ENCODE peak calls at places on chromosomes 12 and 14, in five cellular contexts. T, H, U, P and N are unnamed samples.

GRCh38 chr14:89190779-89191513 is 226.1 kb downstream of the FOXN3 start:
- DNase-seq in T (no peak), H (no peak), U (no peak), P (peak; percentile 84), N (no peak)

GRCh38 chr12:2739832-2740641 is 54.7 kb upstream of the FKBP4 start:
- DNase-seq in T (no peak), H (peak; percentile 57), U (no peak), P (peak; percentile 46), N (no peak)

GRCh38 chr12:1473418-1473817 is 121.0 kb downstream of the FBXL14 start:
- DNase-seq in T (peak; percentile 22), H (no peak), U (no peak), P (no peak), N (peak; percentile 81)

GRCh38 chr12:46744256-46744655 is 81.5 kb downstream of the SLC38A4 start:
- DNase-seq in T (no peak), H (no peak), U (no peak), P (no peak), N (no peak)

GRCh38 chr12:38664661-38665269 is 240.6 kb downstream of the CPNE8 start:
- DNase-seq in T (no peak), H (peak; percentile 17), U (no peak), P (peak; percentile 26), N (no peak)

GRCh38 chr14:74459289-74459946 is 33.4 kb upstream of the SYNDIG1L start:
- DNase-seq in T (peak; percentile 6), H (peak; percentile 36), U (no peak), P (peak; percentile 54), N (no peak)

GRCh38 chr14:20986811-20987210 is 3.0 kb upstream of the METTL17 start:
- DNase-seq in T (no peak), H (peak; percentile 74), U (no peak), P (no peak), N (no peak)

GRCh38 chr12:78209851-78210493 is 379.3 kb downstream of the NAV3 start:
- DNase-seq in T (no peak), H (peak; percentile 17), U (peak; percentile 33), P (no peak), N (no peak)

GRCh38 chr12:47808574-47809380 is 10.9 kb downstream of the HDAC7 start:
- DNase-seq in T (peak; percentile 52), H (no peak), U (no peak), P (no peak), N (no peak)

GRCh38 chr12:117189725-117190209 is 503 bp downstream of the FBXO21 start:
- DNase-seq in T (peak; percentile 43), H (peak; percentile 56), U (no peak), P (peak; percentile 81), N (peak; percentile 89)

GRCh38 chr12:48786591-48787544 is 2.0 kb downstream of the ADCY6 start:
- DNase-seq in T (no peak), H (no peak), U (peak; percentile 61), P (peak; percentile 66), N (no peak)

GRCh38 chr14:101584049-101584859 is 23.0 kb downstream of the DIO3 start:
- DNase-seq in T (no peak), H (peak; percentile 91), U (peak; percentile 21), P (peak; percentile 94), N (peak; percentile 67)

GRCh38 chr14:69535230-69535848 is 39.3 kb downstream of the CCDC177 start:
- DNase-seq in T (no peak), H (peak; percentile 66), U (no peak), P (peak; percentile 84), N (no peak)

GRCh38 chr12:1429980-1430379 is 164.4 kb downstream of the FBXL14 start:
- DNase-seq in T (no peak), H (peak; percentile 11), U (no peak), P (no peak), N (no peak)

GRCh38 chr14:96368534-96368933 is 5.2 kb downstream of the GSKIP start:
- DNase-seq in T (no peak), H (no peak), U (no peak), P (no peak), N (no peak)

GRCh38 chr12:28568709-28569108 is 378.5 kb downstream of the CCDC91 start:
- DNase-seq in T (no peak), H (peak; percentile 11), U (no peak), P (peak; percentile 32), N (no peak)

GRCh38 chr12:121145221-121145620 is 12.5 kb downstream of the P2RX7 start:
- DNase-seq in T (no peak), H (no peak), U (no peak), P (no peak), N (no peak)

GRCh38 chr14:104788873-104789663 is 6.5 kb downstream of the AKT1 start:
- DNase-seq in T (no peak), H (no peak), U (no peak), P (no peak), N (no peak)

GRCh38 chr12:58097741-58098140 is 156.4 kb downstream of the ATP23 start:
- DNase-seq in T (no peak), H (no peak), U (no peak), P (no peak), N (no peak)

GRCh38 chr14:33555710-33556350 is 395.0 kb downstream of the EGLN3 start:
- DNase-seq in T (no peak), H (no peak), U (no peak), P (no peak), N (no peak)

GRCh38 chr14:106083082-106083481 is 556.7 kb downstream of the TMEM121 start:
- DNase-seq in T (no peak), H (no peak), U (no peak), P (no peak), N (no peak)

GRCh38 chr14:28773917-28774691 is 7.5 kb downstream of the FOXG1 start:
- DNase-seq in T (no peak), H (peak; percentile 64), U (no peak), P (no peak), N (no peak)

GRCh38 chr14:95564060-95564459 is 29.2 kb downstream of the GLRX5 start:
- DNase-seq in T (no peak), H (no peak), U (peak; percentile 53), P (no peak), N (no peak)

GRCh38 chr14:78075610-78076277 is 94.4 kb upstream of the NRXN3 start:
- DNase-seq in T (no peak), H (no peak), U (no peak), P (no peak), N (no peak)

GRCh38 chr14:62428429-62429203 is 616.6 kb downstream of the KCNH5 start:
- DNase-seq in T (no peak), H (peak; percentile 64), U (no peak), P (no peak), N (no peak)

GRCh38 chr12:56998981-56999380 is 7.4 kb downstream of the ZBTB39 start:
- DNase-seq in T (no peak), H (no peak), U (no peak), P (no peak), N (peak; percentile 69)

GRCh38 chr12:56999456-56999855 is 6.9 kb downstream of the ZBTB39 start:
- DNase-seq in T (no peak), H (no peak), U (no peak), P (no peak), N (no peak)

GRCh38 chr12:57000393-57000792 is 6.0 kb downstream of the ZBTB39 start:
- DNase-seq in T (no peak), H (no peak), U (no peak), P (no peak), N (no peak)

GRCh38 chr12:57003395-57003794 is 3.0 kb downstream of the ZBTB39 start:
- DNase-seq in T (no peak), H (no peak), U (no peak), P (no peak), N (peak; percentile 54)

DNA sequence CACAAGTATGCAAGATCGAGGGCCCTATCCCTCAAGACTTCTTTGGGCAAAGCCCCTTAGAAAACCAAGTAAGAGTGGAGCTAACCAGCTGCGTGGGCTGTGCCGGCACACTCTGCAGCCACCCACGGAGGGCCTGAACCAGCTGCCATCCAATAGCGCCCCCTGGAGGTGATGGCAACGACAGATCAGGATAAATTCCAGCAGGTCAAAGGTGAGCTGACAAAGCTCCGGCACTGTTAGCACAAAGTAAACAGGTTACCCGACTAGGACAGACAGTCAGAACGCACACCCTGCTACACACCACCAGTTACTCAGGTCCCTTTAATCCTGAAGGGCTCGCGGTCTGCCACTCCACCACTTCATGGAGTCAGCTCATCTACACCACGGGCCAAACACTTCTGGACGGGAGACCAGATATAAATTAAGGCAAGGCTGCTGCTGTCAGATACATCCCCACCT is 4.9 kb downstream of the ZBTB39 start:
- DNase-seq in T (peak; percentile 81), H (peak; percentile 72), U (peak; percentile 55), P (peak; percentile 77), N (peak; percentile 88)
- H3K36me3 ChIP-seq in T (peaks cover 21% of the 10 kb centered on the region), H (peaks cover 55% of the 10 kb centered on the region), U (peaks cover 46% of the 10 kb centered on the region), P (peaks cover 72% of the 10 kb centered on the region), N (peaks cover 68% of the 10 kb centered on the region)

GRCh38 chr12:68610435-68611093 is at the start of gene RAP1B:
- DNase-seq in T (peak; percentile 88), H (peak; percentile 94), U (peak; percentile 88), P (peak; percentile 98), N (peak; percentile 98)
- TF ChIP-seq CTCF in T (no peak), H (no peak), U (no peak), P (no peak), N (no peak)

DNA sequence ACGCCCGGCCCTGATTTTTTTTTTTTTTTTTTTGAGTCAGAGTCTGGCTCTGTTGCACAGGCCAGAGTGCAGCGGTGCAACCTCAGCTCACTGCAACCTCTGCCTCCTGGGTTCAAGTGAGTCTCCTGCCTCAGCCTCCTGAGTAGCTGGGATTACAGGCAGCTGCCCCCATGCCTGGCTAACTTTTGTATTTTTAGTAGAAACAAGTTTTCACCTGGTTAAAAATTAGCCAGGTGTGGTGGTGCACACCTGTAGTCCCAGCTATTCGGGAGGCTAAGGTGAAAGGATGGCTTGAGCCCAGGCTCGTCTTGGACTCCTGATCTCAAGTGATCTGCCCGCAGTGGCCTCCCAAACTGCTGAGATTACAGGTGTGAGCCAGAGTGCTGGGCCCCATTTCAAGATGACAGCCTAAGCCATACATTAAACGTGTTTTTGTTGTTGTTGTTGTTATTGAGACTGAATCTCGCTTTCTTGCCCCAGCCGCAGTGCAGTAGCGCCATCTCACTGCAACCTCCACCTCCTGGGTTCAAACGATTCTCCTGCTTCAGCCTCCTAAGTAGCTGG is 42.7 kb upstream of the EAPP start:
- DNase-seq in T (no peak), H (no peak), U (no peak), P (no peak), N (peak; percentile 20)
- H3K36me3 ChIP-seq in T (peaks cover 12% of the 10 kb centered on the region), H (peaks cover 40% of the 10 kb centered on the region), U (peaks cover 95% of the 10 kb centered on the region), P (no peaks in the 10 kb centered on the region), N (peaks cover 98% of the 10 kb centered on the region)

GRCh38 chr12:26832817-26833691 is at the start of gene ITPR2:
- DNase-seq in T (peak; percentile 92), H (peak; percentile 94), U (peak; percentile 97), P (peak; percentile 100), N (peak; percentile 98)
- TF ChIP-seq CTCF in T (no peak), H (no peak), U (peak; percentile 51), P (peak; percentile 36), N (no peak)

GRCh38 chr12:54411398-54412241 is 7.4 kb downstream of the ITGA5 start:
- DNase-seq in T (peak; percentile 65), H (peak; percentile 73), U (peak; percentile 68), P (no peak), N (peak; percentile 88)
- H3K36me3 ChIP-seq in T (peaks cover 17% of the 10 kb centered on the region), H (peaks cover 26% of the 10 kb centered on the region), U (peaks cover 48% of the 10 kb centered on the region), P (peaks cover 18% of the 10 kb centered on the region), N (peaks cover 40% of the 10 kb centered on the region)

DNA sequence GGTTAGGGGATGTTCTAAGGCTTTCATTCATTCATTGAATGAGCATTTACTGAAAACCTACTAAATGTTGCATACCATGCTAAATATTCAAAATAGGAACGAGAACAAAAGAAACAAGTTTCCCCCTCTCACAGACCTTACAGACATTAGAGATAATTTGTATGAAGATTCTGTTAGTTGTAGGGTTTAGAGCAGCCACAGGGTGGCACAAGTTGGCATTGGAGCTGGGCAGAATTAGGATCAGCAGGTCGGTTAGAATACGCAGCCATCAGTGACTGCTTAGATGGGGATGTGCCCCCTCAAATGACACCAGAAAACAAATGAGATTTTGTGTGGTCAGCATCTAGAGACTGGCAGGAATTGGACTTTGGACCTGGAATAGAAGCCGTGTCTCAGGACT is 166.3 kb upstream of the DAAM1 start:
- DNase-seq in T (no peak), H (peak; percentile 25), U (no peak), P (no peak), N (no peak)
- TF ChIP-seq CTCF in T (no peak), H (peak; percentile 51), U (peak; percentile 21), P (peak; percentile 36), N (no peak)